ENCODE peak calls at places on chromosomes 3 and 15, in six cellular contexts. R, A, G, Z, P and I are unnamed samples.
A peak's percentile ranks its signal among the peaks of the same experiment; 100 is the strongest.

GRCh38 chr15:83890584-83890983 is 236.7 kb downstream of the ADAMTSL3 start:
- DNase-seq in G (peak; percentile 73), P (no peak), R (no peak), Z (no peak), A (no peak), I (no peak)

GRCh38 chr15:85620321-85621044 is 174.2 kb downstream of the KLHL25 start:
- DNase-seq in G (no peak), Z (no peak), P (no peak), R (no peak), A (no peak), I (no peak)

GRCh38 chr3:77259701-77260100 is 219.8 kb downstream of the ROBO2 start:
- DNase-seq in R (no peak), A (no peak), P (no peak), Z (no peak), G (no peak), I (no peak)

GRCh38 chr15:68488290-68488689 is 56.3 kb upstream of the ITGA11 start:
- DNase-seq in A (no peak), G (no peak), R (no peak), P (no peak), Z (no peak), I (no peak)

GRCh38 chr3:42728668-42729364 is 26.2 kb upstream of the HHATL start:
- DNase-seq in R (no peak), P (no peak), Z (no peak), A (no peak), G (peak; percentile 27), I (no peak)

GRCh38 chr3:95197661-95198060 is 1134.8 kb downstream of the NSUN3 start:
- DNase-seq in R (no peak), P (no peak), Z (no peak), A (no peak), G (no peak), I (no peak)

GRCh38 chr3:104629038-104629437 is 737.7 kb upstream of the ALCAM start:
- DNase-seq in P (peak; percentile 52), G (no peak), R (no peak), Z (no peak), A (no peak), I (no peak)

GRCh38 chr3:50271314-50272072 is 2.5 kb downstream of the SEMA3B start:
- DNase-seq in A (no peak), R (no peak), P (no peak), Z (peak; percentile 22), G (no peak), I (no peak)

GRCh38 chr15:92672102-92672501 is 16.5 kb upstream of the FAM174B start:
- DNase-seq in P (no peak), R (no peak), G (no peak), A (no peak), Z (no peak), I (no peak)

GRCh38 chr3:52817860-52818259 is 12.6 kb downstream of the ITIH4 start:
- DNase-seq in P (no peak), R (no peak), Z (no peak), G (no peak), A (no peak), I (no peak)

GRCh38 chr3:129610276-129610675 is 3.8 kb upstream of the PLXND1 start:
- DNase-seq in P (no peak), G (no peak), A (no peak), Z (no peak), R (no peak), I (no peak)

GRCh38 chr3:45986303-45986982 is 9.2 kb downstream of the FYCO1 start:
- DNase-seq in P (no peak), G (peak; percentile 85), A (peak; percentile 67), R (peak; percentile 92), Z (no peak), I (no peak)

GRCh38 chr3:118755402-118755801 is 279.2 kb downstream of the IGSF11 start:
- DNase-seq in P (no peak), A (no peak), Z (no peak), G (no peak), R (no peak), I (no peak)

GRCh38 chr3:58609990-58610389 is 32.8 kb upstream of the FAM107A start:
- DNase-seq in Z (no peak), R (no peak), P (no peak), A (no peak), G (no peak), I (no peak)

GRCh38 chr15:66654718-66655375 is 47.2 kb upstream of the SMAD6 start:
- DNase-seq in P (no peak), G (no peak), R (no peak), Z (no peak), A (no peak), I (no peak)

GRCh38 chr3:170848294-170848917 is 21.6 kb downstream of the RPL22L1 start:
- DNase-seq in R (no peak), P (no peak), Z (no peak), G (no peak), A (no peak), I (no peak)

GRCh38 chr15:62920569-62921502 is 121.7 kb upstream of the TPM1 start:
- DNase-seq in R (no peak), P (no peak), G (no peak), Z (no peak), A (no peak), I (no peak)

GRCh38 chr15:31275331-31276262 is 51.0 kb upstream of the KLF13 start:
- DNase-seq in A (no peak), P (no peak), R (no peak), G (peak; percentile 59), Z (no peak), I (peak; percentile 18)

GRCh38 chr3:140552403-140552802 is 125.5 kb upstream of the TRIM42 start:
- DNase-seq in P (no peak), A (no peak), G (no peak), R (no peak), Z (no peak), I (no peak)

GRCh38 chr15:40525855-40526254 is 39.0 kb downstream of the CCDC32 start:
- DNase-seq in G (no peak), P (no peak), Z (no peak), A (no peak), R (peak; percentile 26), I (no peak)

GRCh38 chr15:27574541-27575054 is 524.5 kb downstream of the OCA2 start:
- DNase-seq in P (no peak), R (peak; percentile 57), G (no peak), A (no peak), Z (no peak), I (no peak)

GRCh38 chr3:148735597-148735996 is 37.9 kb downstream of the AGTR1 start:
- DNase-seq in A (no peak), P (no peak), R (peak; percentile 27), Z (no peak), G (no peak), I (no peak)

GRCh38 chr15:96699871-96700401 is 369.4 kb downstream of the NR2F2 start:
- DNase-seq in A (no peak), R (no peak), Z (no peak), G (no peak), P (no peak), I (no peak)

GRCh38 chr3:65597225-65597951 is 441.3 kb downstream of the MAGI1 start:
- DNase-seq in G (peak; percentile 63), P (no peak), Z (no peak), R (peak; percentile 60), A (peak; percentile 24), I (no peak)

GRCh38 chr3:138180375-138181029 is 5.8 kb upstream of the DBR1 start:
- DNase-seq in P (no peak), G (no peak), R (peak; percentile 18), Z (peak; percentile 34), A (peak; percentile 28), I (no peak)

GRCh38 chr3:134742202-134742601 is 52.9 kb upstream of the EPHB1 start:
- DNase-seq in P (no peak), Z (no peak), A (no peak), R (no peak), G (no peak), I (no peak)

GRCh38 chr3:85539232-85539631 is 580.4 kb downstream of the CADM2 start:
- DNase-seq in P (no peak), A (no peak), Z (no peak), R (no peak), G (no peak), I (no peak)

DNA sequence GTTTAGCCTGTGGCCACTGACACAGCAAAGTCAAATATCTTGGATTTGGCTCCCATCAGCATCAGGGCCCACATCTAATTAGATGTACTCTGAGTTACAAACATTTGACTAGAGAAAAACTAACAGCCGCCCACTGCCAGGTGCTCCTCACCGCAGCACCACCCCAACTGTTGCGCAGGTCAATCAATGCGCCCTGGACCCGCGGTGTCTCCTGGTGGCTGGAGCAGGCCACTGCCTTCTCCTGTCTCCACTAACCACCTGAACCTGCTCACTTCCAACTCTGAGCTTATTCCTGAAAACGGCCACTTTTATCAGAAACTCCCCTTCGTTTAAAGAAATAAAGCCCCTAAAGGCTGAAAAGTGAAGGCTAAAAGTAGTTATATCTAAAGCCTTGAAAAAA is 4.3 kb downstream of the RIOX2 start:
- DNase-seq in Z (no peak), A (no peak), G (no peak), R (no peak), P (no peak), I (no peak)
- TF ChIP-seq CTCF in Z (no peak), A (no peak), G (no peak), R (no peak), P (no peak), I (no peak)

DNA sequence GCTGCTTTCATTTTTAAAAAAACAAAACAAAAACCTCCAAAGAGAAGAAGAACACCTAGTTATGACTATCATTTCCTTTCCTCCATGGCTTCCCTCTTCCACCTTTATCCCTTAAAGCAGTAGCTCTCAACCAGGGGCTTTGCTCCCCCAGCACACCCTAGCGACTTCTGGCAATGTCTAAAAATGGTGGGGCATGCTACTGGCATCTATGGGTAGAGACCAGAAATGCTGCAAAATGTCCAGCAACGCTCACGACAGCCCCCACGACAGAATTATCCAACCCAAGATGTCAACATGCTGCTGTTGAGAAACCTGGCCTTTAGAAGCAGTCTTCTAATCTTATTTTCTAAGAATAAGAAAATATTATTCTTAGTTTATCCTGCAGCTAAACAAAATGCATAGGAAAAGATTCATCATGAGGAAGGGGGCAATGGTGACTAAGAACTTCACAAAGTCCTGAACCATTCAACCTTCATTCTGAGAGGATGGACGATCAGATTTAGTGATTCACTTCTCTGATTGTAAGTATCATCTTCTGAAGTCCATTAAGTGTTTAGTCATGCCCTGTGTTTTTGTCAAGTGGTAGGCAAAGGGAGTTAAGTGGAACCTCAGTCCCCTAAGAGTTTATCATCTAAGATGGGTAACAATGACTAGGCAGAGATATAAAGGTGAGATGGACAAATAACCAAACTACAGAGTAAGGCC is 81.7 kb downstream of the CCNL1 start:
- DNase-seq in R (no peak), A (no peak), Z (no peak), P (no peak), G (no peak), I (no peak)
- TF ChIP-seq CTCF in R (no peak), A (no peak), Z (no peak), P (no peak), G (no peak), I (no peak)

GRCh38 chr3:86991482-86991815 is 500 bp upstream of the VGLL3 start:
- DNase-seq in P (no peak), A (no peak), G (no peak), R (no peak), Z (no peak), I (no peak)
- TF ChIP-seq CTCF in P (no peak), A (no peak), G (peak; percentile 18), R (peak; percentile 0), Z (no peak), I (no peak)

GRCh38 chr15:49521802-49522201 is 98.8 kb downstream of the FGF7 start:
- DNase-seq in P (no peak), R (no peak), A (no peak), Z (no peak), G (no peak), I (no peak)
- TF ChIP-seq CTCF in P (peak; percentile 23), R (no peak), A (no peak), Z (no peak), G (no peak), I (no peak)

GRCh38 chr3:13260259-13261103 is 159.6 kb downstream of the NUP210 start:
- DNase-seq in A (no peak), R (no peak), G (no peak), P (no peak), Z (no peak), I (no peak)
- TF ChIP-seq CTCF in A (no peak), R (no peak), G (no peak), P (no peak), Z (no peak), I (no peak)